ENCODE peak calls at places on chromosomes 6 and 20, in eight cellular contexts. Q is SK-N-MC, B is K562, M is HCT116, D is H1, N is stomach, R is endothelial cell of umbilical vein, W is breast epithelium. F is an unnamed sample.

GRCh38 chr20:49400904-49401303 is 81.6 kb downstream of the KCNB1 start:
- DNase-seq in W (no peak), B (no peak), M (no peak), R (peak), D (no peak), N (no peak), Q (no peak), F (no peak)

GRCh38 chr6:112251170-112251945 is 3.0 kb downstream of the LAMA4 start:
- DNase-seq in B (no peak), M (no peak), N (no peak), R (peak), W (peak), D (no peak), Q (no peak), F (no peak)

GRCh38 chr20:25310268-25310920 is 62.5 kb downstream of the PYGB start:
- DNase-seq in B (peak), N (peak), R (peak), Q (no peak), M (peak), D (no peak), W (peak), F (peak)

GRCh38 chr20:31572042-31572700 is 32.9 kb upstream of the ID1 start:
- DNase-seq in B (peak), W (no peak), R (no peak), N (no peak), M (no peak), Q (no peak), D (no peak), F (no peak)

GRCh38 chr6:33863723-33864440 is 60.1 kb upstream of the MLN start:
- DNase-seq in D (no peak), W (no peak), B (no peak), Q (no peak), M (no peak), R (no peak), N (no peak), F (no peak)

GRCh38 chr6:43803783-43804549 is 34.0 kb downstream of the VEGFA start:
- DNase-seq in D (no peak), N (no peak), B (no peak), R (no peak), Q (no peak), W (no peak), M (peak), F (no peak)

GRCh38 chr6:166640342-166641043 is 13.4 kb upstream of the RPS6KA2 start:
- DNase-seq in B (no peak), R (peak), N (peak), D (no peak), M (no peak), W (no peak), Q (no peak), F (no peak)

GRCh38 chr6:22153384-22154158 is 143.3 kb downstream of the PRL start:
- DNase-seq in B (no peak), N (no peak), M (no peak), W (no peak), D (no peak), R (no peak), Q (no peak), F (no peak)

GRCh38 chr20:41249371-41249770 is 68.2 kb downstream of the ZHX3 start:
- DNase-seq in R (peak), M (no peak), D (no peak), W (no peak), Q (no peak), B (no peak), N (no peak), F (no peak)

GRCh38 chr6:56399250-56399671 is 151.9 kb upstream of the COL21A1 start:
- DNase-seq in M (no peak), Q (no peak), W (no peak), N (no peak), D (peak), B (no peak), R (no peak), F (no peak)

GRCh38 chr6:90424580-90424979 is 127.9 kb upstream of the BACH2 start:
- DNase-seq in B (no peak), N (no peak), D (no peak), Q (no peak), R (no peak), W (no peak), M (no peak), F (no peak)

GRCh38 chr20:17642404-17643269 is 39.4 kb downstream of the RRBP1 start:
- DNase-seq in Q (no peak), N (no peak), W (no peak), M (no peak), D (no peak), B (no peak), R (no peak), F (no peak)

GRCh38 chr6:167295495-167296292 is 4.6 kb downstream of the UNC93A start:
- DNase-seq in W (no peak), R (no peak), D (no peak), B (no peak), Q (no peak), M (no peak), N (no peak), F (no peak)

GRCh38 chr6:119628691-119629621 is 279.4 kb upstream of the MAN1A1 start:
- DNase-seq in D (no peak), B (no peak), Q (no peak), M (no peak), W (no peak), N (no peak), R (no peak), F (no peak)

GRCh38 chr6:44059359-44060342 is 67.6 kb downstream of the MRPL14 start:
- DNase-seq in B (no peak), Q (no peak), W (peak), R (peak), N (peak), D (no peak), M (no peak), F (no peak)

GRCh38 chr20:24382330-24382729 is 87.1 kb upstream of the SYNDIG1 start:
- DNase-seq in B (no peak), D (no peak), W (no peak), M (no peak), N (no peak), R (no peak), Q (no peak), F (no peak)

GRCh38 chr6:73558624-73559398 is 38.0 kb upstream of the EEF1A1 start:
- DNase-seq in W (no peak), M (no peak), Q (no peak), D (no peak), B (peak), N (no peak), R (no peak), F (no peak)

GRCh38 chr6:3755637-3756515 is 4.4 kb upstream of the PXDC1 start:
- DNase-seq in R (no peak), B (no peak), M (no peak), D (no peak), W (no peak), N (no peak), Q (no peak), F (no peak)

GRCh38 chr20:53157443-53158408 is 185.6 kb downstream of the TSHZ2 start:
- DNase-seq in N (peak), R (peak), M (peak), Q (no peak), D (peak), B (peak), W (no peak), F (peak)

GRCh38 chr20:58906111-58906510 is 53.6 kb downstream of the GNAS start:
- DNase-seq in Q (no peak), D (no peak), R (no peak), W (no peak), M (no peak), B (no peak), N (no peak), F (no peak)

GRCh38 chr6:83908813-83909212 is 49.3 kb downstream of the CYB5R4 start:
- DNase-seq in M (no peak), D (no peak), R (peak), B (no peak), W (no peak), Q (no peak), N (no peak), F (no peak)

GRCh38 chr6:7617954-7618764 is 28.2 kb downstream of the SNRNP48 start:
- DNase-seq in B (no peak), Q (peak), D (no peak), N (no peak), R (no peak), M (no peak), W (peak), F (no peak)

GRCh38 chr6:156395276-156395675 is 381.9 kb upstream of the ARID1B start:
- DNase-seq in B (no peak), R (no peak), M (no peak), N (peak), D (no peak), W (no peak), Q (no peak), F (no peak)

GRCh38 chr6:134315974-134316391 is 1.9 kb downstream of the SGK1 start:
- DNase-seq in D (no peak), R (no peak), W (no peak), M (no peak), B (no peak), N (no peak), Q (no peak), F (no peak)

GRCh38 chr6:3419624-3420272 is 37.1 kb downstream of the SLC22A23 start:
- DNase-seq in W (no peak), D (no peak), Q (no peak), B (no peak), N (no peak), R (no peak), M (no peak), F (no peak)

GRCh38 chr6:71730284-71730683 is 156.1 kb upstream of the RIMS1 start:
- DNase-seq in D (no peak), B (no peak), W (no peak), M (no peak), R (no peak), N (no peak), Q (no peak), F (no peak)

GRCh38 chr6:119215885-119216590 is 133.5 kb downstream of the MAN1A1 start:
- DNase-seq in N (no peak), D (no peak), W (no peak), M (no peak), B (peak), Q (no peak), R (no peak), F (no peak)

GRCh38 chr20:31861346-31862156 is 8.8 kb downstream of the DUSP15 start:
- DNase-seq in R (peak), W (no peak), D (peak), B (peak), N (peak), M (peak), Q (no peak), F (no peak)

GRCh38 chr6:95293257-95293656 is 284.1 kb upstream of the MANEA start:
- DNase-seq in B (no peak), W (no peak), M (no peak), R (no peak), N (no peak), Q (no peak), D (no peak), F (no peak)

GRCh38 chr6:131029661-131030297 is 33.3 kb downstream of the EPB41L2 start:
- DNase-seq in N (no peak), W (no peak), M (no peak), Q (no peak), D (no peak), R (no peak), B (no peak), F (no peak)

GRCh38 chr6:2492686-2493523 is 247.5 kb upstream of the GMDS start:
- DNase-seq in M (no peak), D (no peak), B (no peak), W (no peak), N (peak), Q (no peak), R (no peak), F (no peak)

DNA sequence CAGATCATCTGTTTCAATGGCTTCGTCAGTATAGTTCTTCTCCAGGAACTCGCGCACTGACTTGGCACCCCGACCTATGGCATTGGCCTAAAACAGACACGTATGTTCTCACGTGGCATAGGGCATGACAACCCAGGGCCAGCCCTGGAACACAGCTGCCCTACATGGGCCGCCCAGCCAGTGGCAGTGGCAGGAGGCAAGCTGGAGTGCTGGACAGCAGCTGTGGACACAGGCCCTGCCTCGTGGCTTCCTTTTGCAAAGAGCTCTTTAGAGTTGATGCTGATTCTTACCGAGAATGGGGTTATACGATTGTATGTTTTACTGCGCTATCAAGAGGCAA is 5.0 kb downstream of the PSMA7 start:
- DNase-seq in M (no peak), Q (no peak), W (no peak), B (no peak), D (no peak), N (no peak), R (no peak), F (no peak)
- TF ChIP-seq POLR2AphosphoS5 in M (no peak), Q (no peak), W (no peak), B (no peak), D (no peak), N (no peak), R (no peak), F (no peak)

GRCh38 chr6:52352239-52353008 is 9.5 kb upstream of the PAQR8 start:
- DNase-seq in Q (no peak), W (peak), B (no peak), R (peak), D (no peak), M (peak), N (peak), F (peak)
- H3K4me3 ChIP-seq in Q (no peak), W (no peak), B (no peak), R (no peak), D (no peak), M (peak), N (no peak), F (peak)

DNA sequence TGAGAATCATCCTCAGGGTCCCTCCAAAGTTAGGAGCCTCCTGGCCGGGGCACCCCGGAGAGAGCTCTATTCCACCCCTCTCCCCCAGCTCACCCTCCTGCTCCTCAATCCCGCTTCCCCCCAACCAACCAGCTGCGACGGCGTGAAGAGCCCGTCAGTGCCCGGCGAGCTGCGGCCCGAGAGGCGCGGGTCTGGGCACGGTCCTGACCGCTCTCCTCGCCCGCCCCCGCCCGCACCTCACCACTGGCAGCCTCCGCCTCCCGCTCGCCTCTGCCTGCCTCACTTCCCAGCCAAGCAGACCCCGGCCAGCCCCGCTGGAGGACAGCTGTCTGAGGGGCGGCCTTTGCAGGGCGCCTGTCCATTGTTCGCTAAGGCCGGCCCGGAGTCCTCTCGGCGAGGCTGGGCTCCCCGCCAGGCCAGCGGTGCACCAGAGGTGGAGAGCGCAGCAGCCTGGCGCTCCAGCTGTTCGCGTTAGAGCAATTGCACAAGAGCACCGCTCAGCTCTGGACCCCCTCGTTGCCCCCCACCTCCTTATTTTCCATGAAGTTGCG is 1.2 kb downstream of the SOBP start:
- DNase-seq in M (no peak), B (no peak), Q (no peak), W (peak), N (peak), R (peak), D (no peak), F (no peak)
- TF ChIP-seq POLR2AphosphoS5 in M (no peak), B (no peak), Q (no peak), W (no peak), N (no peak), R (no peak), D (no peak), F (no peak)

GRCh38 chr6:28410767-28411166 is 11.2 kb upstream of the ZSCAN12 start:
- DNase-seq in D (no peak), R (no peak), M (no peak), N (no peak), Q (no peak), B (no peak), W (no peak), F (no peak)
- H3K4me3 ChIP-seq in D (no peak), R (no peak), M (no peak), N (no peak), Q (no peak), B (no peak), W (no peak), F (no peak)

GRCh38 chr6:125924697-125925358 is 31.7 kb upstream of the HINT3 start:
- DNase-seq in B (no peak), M (no peak), D (no peak), W (no peak), Q (no peak), N (no peak), R (no peak), F (no peak)

GRCh38 chr6:125924169-125924568 is 32.4 kb upstream of the HINT3 start:
- DNase-seq in N (no peak), R (no peak), B (peak), M (no peak), Q (no peak), W (no peak), D (no peak), F (no peak)

GRCh38 chr6:125930810-125931418 is 25.7 kb upstream of the HINT3 start:
- DNase-seq in D (no peak), R (no peak), W (no peak), N (no peak), Q (no peak), B (no peak), M (no peak), F (no peak)

GRCh38 chr6:125926711-125927110 is 29.9 kb upstream of the HINT3 start:
- DNase-seq in B (no peak), N (no peak), Q (no peak), M (no peak), D (no peak), R (no peak), W (no peak), F (no peak)

GRCh38 chr6:125927761-125928160 is 28.8 kb upstream of the HINT3 start:
- DNase-seq in W (no peak), B (no peak), D (no peak), N (no peak), M (no peak), Q (no peak), R (no peak), F (no peak)
- TF ChIP-seq POLR2AphosphoS5 in W (no peak), B (no peak), D (no peak), N (no peak), M (no peak), Q (no peak), R (no peak), F (no peak)

DNA sequence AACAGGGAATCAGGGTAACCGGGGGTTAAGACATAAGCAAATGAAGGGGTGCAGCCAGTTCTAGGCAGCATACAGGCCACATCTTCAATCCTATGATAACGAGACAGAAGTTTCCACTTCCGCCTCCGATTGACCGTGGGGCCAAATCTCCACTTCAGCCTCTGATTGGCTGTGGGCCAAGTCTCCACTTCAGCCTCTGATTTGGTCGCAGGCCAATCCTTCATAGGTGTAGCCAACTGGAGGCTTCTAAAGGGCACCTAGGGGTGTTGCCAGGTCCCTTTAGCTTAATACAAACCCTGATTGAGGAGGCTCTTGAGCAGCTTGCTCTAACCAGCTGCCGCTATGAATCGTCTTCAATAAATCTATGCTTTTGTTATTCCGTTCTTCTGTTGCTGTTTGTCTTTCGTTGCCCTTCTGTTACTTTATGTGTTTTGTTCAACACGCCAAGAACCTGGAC is 2.1 kb upstream of the ERGIC3 start:
- DNase-seq in R (no peak), W (no peak), M (no peak), N (peak), D (no peak), Q (no peak), B (no peak), F (no peak)
- H3K4me3 ChIP-seq in R (no peak), W (no peak), M (no peak), N (no peak), D (peak), Q (no peak), B (no peak), F (no peak)

DNA sequence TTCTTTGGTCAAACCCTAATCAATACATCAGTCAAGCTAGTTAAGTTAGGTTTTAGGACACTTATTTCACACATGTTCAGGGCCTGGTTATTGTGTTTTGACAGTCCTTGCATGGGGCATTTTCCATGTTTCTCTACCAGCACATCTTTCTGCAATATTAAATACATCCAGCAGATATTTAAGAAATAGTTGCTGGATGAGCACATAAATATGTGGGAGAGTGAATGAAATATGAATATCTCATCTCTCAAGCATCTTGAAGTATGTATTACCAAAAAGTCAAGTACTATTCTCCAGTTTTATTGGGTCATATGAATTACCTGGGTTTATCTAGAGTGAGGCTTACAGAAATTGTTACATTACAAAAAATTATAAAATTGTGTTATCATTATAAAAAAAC is 621.9 kb upstream of the GJE1 start:
- DNase-seq in D (no peak), M (no peak), R (no peak), N (no peak), Q (no peak), B (no peak), W (no peak), F (no peak)
- TF ChIP-seq POLR2AphosphoS5 in D (no peak), M (no peak), R (no peak), N (no peak), Q (no peak), B (no peak), W (no peak), F (no peak)

GRCh38 chr20:46715292-46715756 is 5.9 kb downstream of the SLC2A10 start:
- DNase-seq in Q (no peak), M (no peak), R (no peak), B (no peak), N (peak), D (no peak), W (peak), F (no peak)
- H3K4me3 ChIP-seq in Q (no peak), M (no peak), R (no peak), B (no peak), N (no peak), D (no peak), W (no peak), F (no peak)

F was measured in Panc1.